ENCODE peak calls at places on chromosomes 3 and 15, in five cellular contexts. One of them, this sample, is unnamed.
A peak's percentile ranks its signal among the peaks of the same experiment; 100 is the strongest.

GRCh38 chr3:16504242-16504641 is 9.3 kb downstream of the RFTN1 start:
- DNase-seq in AG04450: no peak
- DNase-seq in fibroblast of lung: peak; percentile 48
- DNase-seq in sciatic nerve: no peak
- DNase-seq in erythroblast: no peak
- DNase-seq in this sample: peak; percentile 73

GRCh38 chr15:60945196-60945595 is 283.9 kb downstream of the RORA start:
- DNase-seq in AG04450: no peak
- DNase-seq in fibroblast of lung: peak; percentile 11
- DNase-seq in sciatic nerve: peak; percentile 63
- DNase-seq in erythroblast: no peak
- DNase-seq in this sample: no peak

GRCh38 chr3:13058346-13059120 is 14.7 kb downstream of the IQSEC1 start:
- DNase-seq in AG04450: no peak
- DNase-seq in fibroblast of lung: no peak
- DNase-seq in sciatic nerve: no peak
- DNase-seq in erythroblast: no peak
- DNase-seq in this sample: no peak

GRCh38 chr15:92930061-92930460 is 29.9 kb downstream of the CHD2 start:
- DNase-seq in AG04450: no peak
- DNase-seq in fibroblast of lung: no peak
- DNase-seq in sciatic nerve: no peak
- DNase-seq in erythroblast: no peak
- DNase-seq in this sample: peak; percentile 77

GRCh38 chr3:61819861-61820260 is 258.5 kb downstream of the PTPRG start:
- DNase-seq in AG04450: no peak
- DNase-seq in fibroblast of lung: no peak
- DNase-seq in sciatic nerve: no peak
- DNase-seq in erythroblast: no peak
- DNase-seq in this sample: no peak

GRCh38 chr3:100614941-100615340 is 5.5 kb downstream of the ADGRG7 start:
- DNase-seq in AG04450: no peak
- DNase-seq in fibroblast of lung: no peak
- DNase-seq in sciatic nerve: no peak
- DNase-seq in erythroblast: no peak
- DNase-seq in this sample: no peak

GRCh38 chr3:7752005-7752404 is 749.6 kb upstream of the LMCD1 start:
- DNase-seq in AG04450: no peak
- DNase-seq in fibroblast of lung: no peak
- DNase-seq in sciatic nerve: no peak
- DNase-seq in erythroblast: no peak
- DNase-seq in this sample: no peak

GRCh38 chr15:91407237-91407889 is 307.3 kb downstream of the SV2B start:
- DNase-seq in AG04450: no peak
- DNase-seq in fibroblast of lung: peak; percentile 10
- DNase-seq in sciatic nerve: no peak
- DNase-seq in erythroblast: no peak
- DNase-seq in this sample: peak; percentile 22

GRCh38 chr3:19216669-19217337 is 68.5 kb downstream of the KCNH8 start:
- DNase-seq in AG04450: no peak
- DNase-seq in fibroblast of lung: no peak
- DNase-seq in sciatic nerve: peak; percentile 84
- DNase-seq in erythroblast: no peak
- DNase-seq in this sample: no peak

GRCh38 chr3:114365909-114366308 is 72.1 kb downstream of the TIGIT start:
- DNase-seq in AG04450: no peak
- DNase-seq in fibroblast of lung: no peak
- DNase-seq in sciatic nerve: no peak
- DNase-seq in erythroblast: no peak
- DNase-seq in this sample: no peak

GRCh38 chr3:142088522-142088921 is 60.8 kb downstream of the TFDP2 start:
- DNase-seq in AG04450: no peak
- DNase-seq in fibroblast of lung: no peak
- DNase-seq in sciatic nerve: no peak
- DNase-seq in erythroblast: no peak
- DNase-seq in this sample: peak; percentile 78

GRCh38 chr3:132773071-132773619 is 50.9 kb upstream of the NPHP3 start:
- DNase-seq in AG04450: no peak
- DNase-seq in fibroblast of lung: no peak
- DNase-seq in sciatic nerve: no peak
- DNase-seq in erythroblast: no peak
- DNase-seq in this sample: peak; percentile 22

GRCh38 chr3:56878046-56878445 is 76.3 kb upstream of the ARHGEF3 start:
- DNase-seq in AG04450: no peak
- DNase-seq in fibroblast of lung: no peak
- DNase-seq in sciatic nerve: no peak
- DNase-seq in erythroblast: no peak
- DNase-seq in this sample: no peak

This sample was measured in EH.